ENCODE peak calls at places on chromosomes 12 and 14, in six cellular contexts. C is neural crest cell; Q is CD8-positive, alpha-beta T cell; D is GM20000; J is spleen; L is fibroblast of the aortic adventitia. S is an unnamed sample.

GRCh38 chr12:65885312-65885711 is 61.0 kb downstream of the HMGA2 start:
- DNase-seq in C (no peak), J (no peak), D (no peak), Q (no peak), L (peak), S (no peak)

GRCh38 chr12:26017484-26018211 is 59.2 kb downstream of the RASSF8 start:
- DNase-seq in D (peak), Q (no peak), C (peak), J (no peak), L (peak), S (no peak)

GRCh38 chr14:25042362-25043299 is 7.3 kb downstream of the STXBP6 start:
- DNase-seq in L (peak), Q (no peak), J (no peak), D (no peak), C (no peak), S (no peak)

GRCh38 chr12:6868211-6869048 is 1.1 kb downstream of the TPI1 start:
- DNase-seq in J (no peak), C (no peak), D (no peak), L (no peak), Q (no peak), S (no peak)

GRCh38 chr14:68466491-68466977 is 326.3 kb downstream of the ZFP36L1 start:
- DNase-seq in D (no peak), C (no peak), J (no peak), L (peak), Q (no peak), S (no peak)

GRCh38 chr14:76514599-76514998 is 138.7 kb downstream of the ESRRB start:
- DNase-seq in Q (no peak), D (peak), L (peak), C (no peak), J (peak), S (no peak)

GRCh38 chr12:42862055-42862454 is 272.5 kb upstream of the PRICKLE1 start:
- DNase-seq in D (no peak), C (no peak), Q (no peak), J (no peak), L (no peak), S (no peak)

GRCh38 chr14:33634631-33635030 is 316.2 kb downstream of the EGLN3 start:
- DNase-seq in J (no peak), C (no peak), Q (no peak), L (no peak), D (no peak), S (no peak)

GRCh38 chr12:12887471-12887870 is 3.9 kb upstream of the GPRC5A start:
- DNase-seq in L (no peak), Q (no peak), J (no peak), D (no peak), C (no peak), S (no peak)

GRCh38 chr12:96425973-96426372 is 25.7 kb upstream of the CDK17 start:
- DNase-seq in Q (no peak), D (no peak), C (no peak), J (no peak), L (peak), S (no peak)

DNA sequence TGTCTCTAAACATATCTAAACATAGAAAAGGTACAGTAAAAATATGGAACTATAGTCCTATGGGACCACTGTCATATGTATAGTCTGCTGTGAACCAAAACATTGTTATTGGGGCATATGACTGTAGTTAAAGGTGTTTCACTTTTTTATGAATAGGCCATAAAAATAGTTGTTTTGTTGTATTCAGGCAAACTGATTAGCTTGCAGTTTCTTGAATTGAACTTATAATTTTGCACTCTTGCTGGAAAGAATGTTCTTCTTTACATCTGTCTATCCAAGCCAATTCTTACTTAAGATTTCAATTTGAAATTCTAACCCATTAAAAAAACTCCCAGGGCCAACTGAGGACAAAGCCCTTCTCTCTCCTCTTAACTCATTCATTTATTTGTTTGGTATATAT is 234.1 kb downstream of the NOVA1 start:
- DNase-seq in J (no peak), L (no peak), Q (no peak), D (no peak), C (no peak), S (no peak)
- TF ChIP-seq CTCF in J (no peak), L (no peak), Q (no peak), D (no peak), C (no peak), S (no peak)

DNA sequence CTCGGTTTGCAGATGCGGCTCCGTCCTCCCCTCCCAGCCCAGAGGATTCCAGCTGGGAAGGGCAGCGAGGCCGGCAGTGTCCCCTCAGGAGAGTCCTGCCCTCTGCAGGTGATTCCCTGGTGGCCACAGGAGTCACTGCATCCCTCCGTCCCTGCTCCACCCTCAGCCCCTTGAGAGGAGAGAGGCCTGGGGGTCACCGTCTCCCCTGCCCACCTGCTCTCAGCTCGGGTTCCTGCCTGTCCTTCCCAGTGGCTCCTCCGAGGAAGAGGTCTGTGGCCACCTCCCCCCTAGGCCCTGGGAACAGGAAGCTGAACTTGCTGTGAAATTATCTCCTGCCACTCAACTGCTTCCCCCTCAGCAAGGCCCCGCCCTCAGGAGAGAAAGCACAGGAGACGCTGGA is 12.9 kb upstream of the GALNT9 start:
- DNase-seq in D (no peak), Q (no peak), J (no peak), L (no peak), C (no peak), S (no peak)
- TF ChIP-seq CTCF in D (no peak), Q (no peak), J (no peak), L (no peak), C (peak), S (peak)

GRCh38 chr12:131981388-131981787 is 31.6 kb downstream of the EP400 start:
- DNase-seq in C (no peak), D (no peak), J (no peak), Q (no peak), L (no peak), S (no peak)

GRCh38 chr12:131982041-131982440 is 32.3 kb downstream of the EP400 start:
- DNase-seq in D (no peak), J (no peak), C (no peak), L (no peak), Q (no peak), S (no peak)

GRCh38 chr12:131983026-131983425 is 33.3 kb downstream of the EP400 start:
- DNase-seq in L (no peak), C (no peak), Q (no peak), J (no peak), D (no peak), S (no peak)

GRCh38 chr12:131979606-131980005 is 29.9 kb downstream of the EP400 start:
- DNase-seq in Q (no peak), L (no peak), C (no peak), D (no peak), J (no peak), S (no peak)

GRCh38 chr12:131980263-131980662 is 30.5 kb downstream of the EP400 start:
- DNase-seq in L (peak), Q (no peak), C (no peak), D (no peak), J (no peak), S (no peak)
- TF ChIP-seq CTCF in L (peak), Q (no peak), C (no peak), D (no peak), J (no peak), S (peak)

GRCh38 chr12:124749725-124750124 is 113.9 kb downstream of the SCARB1 start:
- DNase-seq in C (no peak), L (no peak), J (no peak), D (no peak), Q (no peak), S (no peak)

GRCh38 chr12:124752437-124753229 is 111.0 kb downstream of the SCARB1 start:
- DNase-seq in C (no peak), J (no peak), D (no peak), L (peak), Q (no peak), S (no peak)

GRCh38 chr12:124751654-124752355 is 111.9 kb downstream of the SCARB1 start:
- DNase-seq in L (no peak), C (no peak), J (no peak), D (no peak), Q (no peak), S (no peak)

GRCh38 chr12:124750149-124750656 is 113.5 kb downstream of the SCARB1 start:
- DNase-seq in Q (no peak), D (no peak), C (no peak), L (no peak), J (no peak), S (no peak)

GRCh38 chr12:124750787-124751471 is 112.7 kb downstream of the SCARB1 start:
- DNase-seq in J (no peak), Q (no peak), C (no peak), L (no peak), D (no peak), S (no peak)
- TF ChIP-seq CTCF in J (no peak), Q (no peak), C (no peak), L (no peak), D (no peak), S (peak)

DNA sequence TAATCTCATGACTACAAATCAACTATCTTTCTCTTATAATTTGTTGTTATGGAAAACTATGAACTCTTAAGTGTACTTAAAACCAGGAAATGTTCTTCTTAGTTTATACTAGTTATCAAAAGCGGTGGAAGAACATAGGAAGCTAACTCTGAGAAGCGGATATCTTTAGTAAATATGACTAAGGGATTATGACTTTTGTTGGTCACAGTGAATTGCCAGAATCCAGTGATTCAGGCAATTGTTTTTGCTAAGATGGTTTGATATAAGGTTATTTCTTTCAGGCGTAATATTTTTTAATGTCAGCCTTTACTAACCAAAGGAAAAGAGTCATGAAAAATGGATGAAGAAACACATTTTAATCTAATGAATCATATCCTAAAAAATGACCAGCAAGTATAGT is 473.5 kb downstream of the FOXG1 start:
- DNase-seq in C (no peak), D (no peak), L (peak), J (no peak), Q (no peak), S (no peak)
- TF ChIP-seq CTCF in C (no peak), D (no peak), L (no peak), J (no peak), Q (no peak), S (no peak)

GRCh38 chr14:104370256-104370870 is 209.2 kb upstream of the C14orf180 start:
- DNase-seq in J (no peak), C (no peak), D (no peak), L (no peak), Q (no peak), S (peak)
- TF ChIP-seq CTCF in J (peak), C (peak), D (no peak), L (no peak), Q (no peak), S (peak)

DNA sequence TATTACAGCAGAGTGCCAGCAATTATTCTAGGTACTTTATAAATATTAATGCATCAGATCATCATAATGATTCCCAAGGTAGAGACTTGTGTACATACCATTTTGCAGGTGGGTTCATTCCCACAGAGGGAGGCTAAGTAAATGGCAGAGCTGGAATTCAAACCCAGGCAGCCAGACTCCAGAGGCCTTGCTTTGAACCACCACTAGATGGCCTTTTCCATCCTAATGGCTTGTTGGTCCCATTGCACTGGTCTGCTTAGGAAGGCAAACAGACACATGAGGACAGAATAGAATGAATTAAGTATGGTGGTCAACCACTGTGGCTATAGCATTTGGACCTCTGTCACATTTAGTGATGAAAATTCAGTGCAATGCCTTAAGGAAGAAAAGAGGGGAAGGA is 158.7 kb downstream of the METTL25 start:
- DNase-seq in Q (no peak), D (peak), J (no peak), L (no peak), C (no peak), S (no peak)
- TF ChIP-seq CTCF in Q (no peak), D (peak), J (no peak), L (peak), C (peak), S (peak)